ENCODE peak calls at places on chromosomes 12 and 14, in eight cellular contexts. O, A, N, C, Y, Q, I and T are unnamed samples.

GRCh38 chr12:124381454-124382207 is 86.7 kb downstream of the RFLNA start:
- DNase-seq in O (peak; percentile 96), A (peak; percentile 34), N (peak; percentile 90), C (peak; percentile 95), Y (no peak), Q (peak; percentile 90), I (peak; percentile 98), T (no peak)

GRCh38 chr14:54554401-54554800 is 12.5 kb upstream of the SAMD4A start:
- DNase-seq in O (no peak), A (no peak), N (no peak), C (no peak), Y (no peak), Q (no peak), I (no peak), T (no peak)

GRCh38 chr12:132772551-132772950 is 10.9 kb upstream of the ANKLE2 start:
- DNase-seq in O (no peak), A (peak; percentile 82), N (peak; percentile 56), C (no peak), Y (no peak), Q (no peak), I (no peak), T (no peak)

GRCh38 chr12:82358200-82359114 is at the start of the genes CCDC59 and METTL25:
- DNase-seq in O (peak; percentile 97), A (peak; percentile 96), N (peak; percentile 99), C (peak; percentile 97), Y (peak; percentile 96), Q (peak; percentile 99), I (peak; percentile 98), T (peak; percentile 97)

GRCh38 chr12:32828552-32828951 is 68.0 kb downstream of the PKP2 start:
- DNase-seq in O (no peak), A (no peak), N (no peak), C (no peak), Y (no peak), Q (no peak), I (no peak), T (no peak)

GRCh38 chr12:57984629-57985151 is 43.3 kb downstream of the ATP23 start:
- DNase-seq in O (no peak), A (no peak), N (no peak), C (no peak), Y (no peak), Q (no peak), I (no peak), T (no peak)

GRCh38 chr12:71947645-71948105 is 9.0 kb downstream of the TPH2 start:
- DNase-seq in O (no peak), A (no peak), N (no peak), C (peak; percentile 53), Y (peak; percentile 46), Q (no peak), I (no peak), T (no peak)

GRCh38 chr12:91326043-91327027 is 143.7 kb upstream of the DCN start:
- DNase-seq in O (peak; percentile 72), A (peak; percentile 18), N (peak; percentile 19), C (no peak), Y (peak; percentile 55), Q (peak; percentile 69), I (no peak), T (peak; percentile 6)

GRCh38 chr12:94172973-94173372 is 24.6 kb downstream of the PLXNC1 start:
- DNase-seq in O (no peak), A (no peak), N (peak; percentile 31), C (no peak), Y (peak; percentile 97), Q (no peak), I (no peak), T (no peak)

GRCh38 chr12:129696952-129697351 is 206.9 kb downstream of the TMEM132D start:
- DNase-seq in O (no peak), A (no peak), N (no peak), C (no peak), Y (no peak), Q (no peak), I (no peak), T (no peak)

GRCh38 chr14:56797569-56798446 is 12.5 kb downstream of the OTX2 start:
- DNase-seq in O (no peak), A (no peak), N (no peak), C (no peak), Y (no peak), Q (no peak), I (no peak), T (no peak)

GRCh38 chr12:113940929-113941486 is 25.1 kb downstream of the RBM19 start:
- DNase-seq in O (no peak), A (no peak), N (no peak), C (no peak), Y (no peak), Q (no peak), I (no peak), T (no peak)

GRCh38 chr14:103762011-103762410 is 46.4 kb downstream of the ZFYVE21 start:
- DNase-seq in O (no peak), A (no peak), N (no peak), C (no peak), Y (no peak), Q (no peak), I (no peak), T (no peak)

GRCh38 chr14:92988786-92989755 is 66.1 kb downstream of the CHGA start:
- DNase-seq in O (no peak), A (no peak), N (no peak), C (no peak), Y (no peak), Q (no peak), I (no peak), T (no peak)

GRCh38 chr12:122130150-122130549 is 43.9 kb downstream of the IL31 start:
- DNase-seq in O (no peak), A (no peak), N (no peak), C (no peak), Y (no peak), Q (no peak), I (no peak), T (no peak)

GRCh38 chr14:99241314-99242035 is 30.5 kb downstream of the BCL11B start:
- DNase-seq in O (no peak), A (no peak), N (no peak), C (no peak), Y (no peak), Q (no peak), I (no peak), T (peak; percentile 67)

GRCh38 chr14:99242238-99242637 is 29.8 kb downstream of the BCL11B start:
- DNase-seq in O (no peak), A (no peak), N (no peak), C (no peak), Y (no peak), Q (no peak), I (no peak), T (no peak)

GRCh38 chr14:99244299-99244959 is 27.6 kb downstream of the BCL11B start:
- DNase-seq in O (no peak), A (no peak), N (no peak), C (no peak), Y (no peak), Q (no peak), I (no peak), T (no peak)

GRCh38 chr14:99244960-99245340 is 27.0 kb downstream of the BCL11B start:
- DNase-seq in O (no peak), A (no peak), N (no peak), C (no peak), Y (no peak), Q (no peak), I (no peak), T (no peak)

GRCh38 chr14:99242816-99243795 is 28.9 kb downstream of the BCL11B start:
- DNase-seq in O (no peak), A (no peak), N (no peak), C (no peak), Y (no peak), Q (no peak), I (no peak), T (peak; percentile 54)
- H3K27me3 ChIP-seq in O (no peaks in the 10 kb centered on the region), A (no peaks in the 10 kb centered on the region), N (peaks cover 36% of the 10 kb centered on the region), C (peaks cover 2% of the 10 kb centered on the region), Y (peaks cover 18% of the 10 kb centered on the region), Q (peaks cover 9% of the 10 kb centered on the region), I (peaks cover 56% of the 10 kb centered on the region), T (no peaks in the 10 kb centered on the region)

GRCh38 chr12:77540097-77540496 is 290.6 kb upstream of the NAV3 start:
- DNase-seq in O (no peak), A (no peak), N (no peak), C (no peak), Y (no peak), Q (no peak), I (no peak), T (no peak)
- TF ChIP-seq CTCF in O (no peak), A (no peak), N (no peak), C (no peak), Y (peak; percentile 11), Q (no peak), I (no peak), T (no peak)

GRCh38 chr12:110253176-110253575 is 27.9 kb upstream of the ATP2A2 start:
- DNase-seq in O (peak; percentile 54), A (no peak), N (peak; percentile 33), C (no peak), Y (no peak), Q (no peak), I (peak; percentile 88), T (no peak)
- H3K27ac ChIP-seq in O (no peak overlapping the region), A (peak overlapping the region; percentile 6), N (peak overlapping the region; percentile 44), C (peak overlapping the region; percentile 57), Y (no peak overlapping the region), Q (no peak overlapping the region), I (peak overlapping the region; percentile 64), T (no peak overlapping the region)

DNA sequence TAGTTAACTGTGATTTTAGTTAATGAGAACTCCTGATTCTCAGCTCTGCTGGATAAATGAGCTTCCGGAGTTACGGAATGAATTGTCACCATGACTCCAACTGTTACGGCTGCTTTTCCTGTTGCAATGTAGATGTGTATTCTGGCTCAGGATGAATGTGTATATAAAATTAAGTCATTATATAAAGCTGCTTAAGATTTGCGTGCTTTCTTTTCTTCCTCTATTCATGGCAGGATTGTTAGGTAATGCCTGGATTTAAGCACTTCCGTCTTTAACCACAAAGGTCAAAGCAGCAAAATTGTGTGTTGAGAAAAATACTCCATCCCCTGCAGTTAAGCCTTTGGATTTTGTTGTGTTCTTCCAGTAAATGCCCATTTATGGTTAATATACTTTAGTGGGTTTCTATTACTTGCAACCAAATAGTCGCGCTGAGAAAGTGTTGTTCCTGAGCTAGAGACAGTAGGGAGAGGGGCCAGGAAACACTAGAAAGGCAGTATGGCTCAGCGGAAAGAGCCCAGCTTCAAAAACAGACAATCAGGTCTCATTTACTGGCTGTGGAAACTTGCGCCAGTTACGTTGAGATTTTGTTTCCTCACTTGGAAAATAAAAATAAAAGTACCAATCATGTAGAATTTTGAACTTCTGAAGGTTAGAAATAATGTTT is 9.4 kb upstream of the CCDC175 start:
- DNase-seq in O (no peak), A (no peak), N (no peak), C (no peak), Y (no peak), Q (no peak), I (no peak), T (no peak)
- H3K27me3 ChIP-seq in O (no peaks in the 10 kb centered on the region), A (no peaks in the 10 kb centered on the region), N (no peaks in the 10 kb centered on the region), C (no peaks in the 10 kb centered on the region), Y (no peaks in the 10 kb centered on the region), Q (no peaks in the 10 kb centered on the region), I (no peaks in the 10 kb centered on the region), T (no peaks in the 10 kb centered on the region)